ENCODE peak calls at places on chromosomes 4 and X, in ten cellular contexts. K is breast epithelium, Z is HCT116, C is transverse colon, V is Panc1, T is spleen, Q is GM23338, U is SK-N-SH, F is esophagus muscularis mucosa, B is stomach. P is an unnamed sample.

GRCh38 chr4:114320126-114320525 is 278.5 kb upstream of the UGT8 start:
- DNase-seq in K (no peak), Z (no peak), C (no peak), V (no peak), T (no peak), Q (no peak), U (no peak), F (no peak), B (no peak), P (no peak)

GRCh38 chrX:123860983-123861382 is 1.1 kb downstream of the XIAP start:
- DNase-seq in K (no peak), Z (no peak), C (no peak), V (no peak), T (no peak), Q (no peak), U (no peak), F (no peak), B (no peak), P (no peak)

GRCh38 chrX:122517781-122518180 is 666.3 kb upstream of the GRIA3 start:
- DNase-seq in K (no peak), Z (no peak), C (no peak), V (no peak), T (no peak), Q (no peak), U (no peak), F (no peak), B (no peak), P (no peak)

GRCh38 chrX:103817502-103817901 is 14.6 kb downstream of the RAB9B start:
- DNase-seq in K (no peak), Z (peak), C (no peak), V (peak), T (no peak), Q (peak), U (peak), F (no peak), B (no peak), P (no peak)

GRCh38 chrX:2962346-2962745 is 33.2 kb upstream of the ARSD start:
- DNase-seq in K (no peak), Z (no peak), C (peak), V (no peak), T (peak), Q (no peak), U (no peak), F (no peak), B (no peak), P (no peak)

GRCh38 chr4:175459571-175459970 is 352.5 kb downstream of the GPM6A start:
- DNase-seq in K (no peak), Z (no peak), C (no peak), V (no peak), T (no peak), Q (no peak), U (no peak), F (no peak), B (no peak), P (no peak)

GRCh38 chrX:8913665-8914409 is 112.7 kb upstream of the FAM9A start:
- DNase-seq in K (peak), Z (no peak), C (peak), V (no peak), T (no peak), Q (no peak), U (no peak), F (no peak), B (no peak), P (no peak)

GRCh38 chrX:74510401-74510800 is 89.1 kb downstream of the SLC16A2 start:
- DNase-seq in K (no peak), Z (no peak), C (no peak), V (no peak), T (no peak), Q (no peak), U (no peak), F (no peak), B (no peak), P (no peak)

GRCh38 chr4:107497054-107497453 is 223.0 kb downstream of the PAPSS1 start:
- DNase-seq in K (no peak), Z (no peak), C (no peak), V (no peak), T (no peak), Q (no peak), U (no peak), F (no peak), B (no peak), P (no peak)

GRCh38 chr4:92304073-92304472 is 307 bp downstream of the GRID2 start:
- DNase-seq in K (no peak), Z (no peak), C (no peak), V (no peak), T (no peak), Q (peak), U (peak), F (no peak), B (no peak), P (no peak)

GRCh38 chr4:92304636-92305035 is 870 bp downstream of the GRID2 start:
- DNase-seq in K (no peak), Z (no peak), C (no peak), V (no peak), T (no peak), Q (peak), U (peak), F (no peak), B (no peak), P (no peak)

GRCh38 chr4:92305148-92305877 is 1.5 kb downstream of the GRID2 start:
- DNase-seq in K (no peak), Z (peak), C (no peak), V (no peak), T (no peak), Q (peak), U (peak), F (peak), B (peak), P (peak)

GRCh38 chr4:92305878-92306520 is 2.2 kb downstream of the GRID2 start:
- DNase-seq in K (no peak), Z (no peak), C (no peak), V (no peak), T (no peak), Q (peak), U (peak), F (no peak), B (no peak), P (no peak)

DNA sequence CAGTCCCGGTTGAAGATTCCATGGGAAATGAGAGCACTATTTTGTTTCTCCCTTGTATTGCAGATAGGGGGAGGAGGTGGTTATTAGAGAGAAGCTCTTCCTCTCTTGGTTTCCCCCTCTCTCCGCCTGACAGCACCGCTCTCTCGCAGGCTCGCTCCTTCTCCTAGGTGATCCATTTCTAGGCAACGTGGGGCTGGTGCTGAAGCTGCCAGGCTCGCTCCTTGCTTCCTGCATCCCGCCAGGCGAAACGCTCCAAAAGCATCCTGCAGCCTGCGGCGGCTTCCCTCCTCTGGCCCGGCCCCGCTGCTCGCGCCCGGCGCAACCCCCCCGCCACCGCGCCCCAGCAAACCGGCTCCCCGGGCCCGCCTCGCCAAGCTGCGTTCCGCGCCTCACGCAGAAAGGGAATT is at the start of gene GRID2:
- DNase-seq in K (no peak), Z (peak), C (no peak), V (no peak), T (no peak), Q (peak), U (peak), F (no peak), B (no peak), P (no peak)
- TF ChIP-seq POLR2AphosphoS5 in K (no peak), Z (no peak), C (no peak), V (no peak), T (no peak), Q (peak), U (no peak), F (no peak), B (no peak), P (no peak)

GRCh38 chr4:10108391-10108790 is 8.2 kb downstream of the WDR1 start:
- DNase-seq in K (no peak), Z (no peak), C (no peak), V (no peak), T (no peak), Q (no peak), U (no peak), F (no peak), B (no peak), P (no peak)

GRCh38 chr4:10105920-10106319 is 10.7 kb downstream of the WDR1 start:
- DNase-seq in K (no peak), Z (no peak), C (no peak), V (no peak), T (no peak), Q (no peak), U (no peak), F (no peak), B (no peak), P (no peak)

GRCh38 chr4:10106421-10107039 is 10.1 kb downstream of the WDR1 start:
- DNase-seq in K (peak), Z (peak), C (peak), V (peak), T (no peak), Q (no peak), U (peak), F (peak), B (peak), P (peak)

GRCh38 chr4:10108818-10109783 is 7.5 kb downstream of the WDR1 start:
- DNase-seq in K (no peak), Z (no peak), C (peak), V (no peak), T (no peak), Q (no peak), U (no peak), F (no peak), B (no peak), P (no peak)

DNA sequence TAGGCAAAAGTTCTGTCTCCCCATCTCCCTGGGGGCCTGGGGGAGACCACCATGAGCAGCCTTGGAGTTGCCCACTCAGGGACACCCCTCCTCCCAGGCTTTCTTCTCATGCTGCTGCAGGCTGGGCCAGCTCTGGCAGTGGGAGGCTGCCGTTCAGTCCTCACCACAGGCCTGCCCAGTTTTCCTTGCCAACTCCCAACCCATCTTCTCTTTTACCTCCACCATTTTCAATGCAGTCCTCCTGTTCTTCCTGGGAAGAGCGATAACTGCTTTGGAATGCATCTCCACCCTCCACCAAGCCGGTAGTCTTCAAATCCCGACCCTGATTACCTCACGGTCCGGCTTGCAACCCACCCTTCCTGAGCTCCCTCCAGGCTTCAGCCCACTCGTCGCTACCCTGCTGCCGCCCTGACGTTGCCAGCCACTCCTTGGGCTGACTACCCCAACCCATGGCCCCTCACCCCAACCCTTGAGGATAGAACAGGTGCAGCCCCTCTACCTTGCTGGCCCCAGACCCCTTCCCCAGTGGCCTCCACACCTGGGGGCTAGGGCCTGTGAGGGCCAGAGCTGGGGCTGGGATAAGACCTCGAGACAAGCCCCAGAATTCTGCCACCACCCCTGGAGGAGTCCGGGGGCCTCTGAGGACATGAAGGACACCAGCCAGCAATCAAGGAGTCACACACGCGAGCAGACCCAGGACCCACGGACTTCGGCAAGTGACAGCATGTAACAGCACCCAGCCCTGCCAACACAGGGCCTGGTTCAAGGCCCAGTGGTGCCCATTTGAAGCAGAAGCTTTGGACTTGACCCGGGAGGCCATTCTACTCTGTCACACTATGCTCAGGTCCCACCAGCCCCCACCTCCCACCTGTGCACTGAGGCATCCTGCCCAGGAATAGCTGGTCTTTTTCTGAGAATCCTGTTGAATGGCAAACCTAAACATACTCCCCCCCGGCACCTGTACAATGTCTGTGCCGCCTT is 9.2 kb downstream of the WDR1 start:
- DNase-seq in K (no peak), Z (no peak), C (no peak), V (no peak), T (no peak), Q (no peak), U (no peak), F (no peak), B (no peak), P (no peak)
- TF ChIP-seq POLR2AphosphoS5 in K (no peak), Z (no peak), C (no peak), V (no peak), T (no peak), Q (no peak), U (no peak), F (no peak), B (no peak), P (peak)

DNA sequence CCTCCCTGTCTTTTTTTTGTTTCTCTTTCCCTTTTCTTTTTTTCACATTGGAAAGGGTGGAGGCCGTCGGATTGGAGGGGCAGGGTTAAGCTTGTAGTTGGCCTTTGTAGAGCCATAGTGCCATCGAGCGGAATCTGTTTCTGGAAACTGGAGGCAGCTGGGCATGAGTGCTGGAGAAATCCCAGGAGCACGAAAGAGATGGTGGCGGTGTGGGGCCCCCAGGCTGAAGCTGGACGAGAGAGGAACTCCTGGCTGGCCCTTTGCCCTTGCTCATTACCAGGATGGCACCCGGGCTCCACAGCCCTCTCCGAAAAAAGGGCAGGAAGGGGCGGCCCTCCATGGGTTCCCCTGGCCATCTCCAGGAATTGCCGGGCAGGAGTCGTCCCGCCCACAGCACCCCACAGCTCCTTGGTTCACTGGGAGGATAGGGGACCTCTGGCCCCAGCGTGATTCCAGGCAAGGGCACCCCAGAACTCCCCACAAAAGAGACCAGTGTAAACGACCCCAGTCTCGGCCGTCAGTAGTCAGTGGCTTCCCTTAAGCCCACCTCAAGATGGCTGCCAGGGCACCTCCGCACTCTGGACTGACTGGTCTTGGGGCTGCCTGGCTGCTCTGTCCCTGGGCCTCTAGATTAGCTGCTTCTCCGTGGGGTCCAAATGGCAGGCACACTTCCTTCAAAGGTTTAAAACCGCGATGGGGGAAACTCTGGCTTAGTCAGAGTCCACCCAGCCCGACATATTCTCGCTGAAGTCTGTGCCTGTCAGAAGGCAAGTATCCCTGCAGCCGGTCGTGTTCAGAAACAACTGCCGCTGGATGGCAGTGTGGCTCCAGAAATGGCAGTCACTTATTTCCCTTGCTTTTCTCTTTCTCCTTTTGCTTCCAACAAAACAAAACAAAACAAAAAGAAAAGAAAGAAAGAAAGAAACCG is 74.1 kb downstream of the NBDY start:
- DNase-seq in K (peak), Z (no peak), C (peak), V (peak), T (peak), Q (peak), U (peak), F (no peak), B (peak), P (no peak)
- TF ChIP-seq POLR2AphosphoS5 in K (no peak), Z (no peak), C (no peak), V (no peak), T (no peak), Q (no peak), U (no peak), F (no peak), B (no peak), P (no peak)

GRCh38 chrX:150303386-150304097 is 59.6 kb upstream of the MAMLD1 start:
- DNase-seq in K (no peak), Z (no peak), C (no peak), V (no peak), T (no peak), Q (no peak), U (no peak), F (no peak), B (no peak), P (no peak)
- TF ChIP-seq POLR2AphosphoS5 in K (no peak), Z (no peak), C (no peak), V (no peak), T (no peak), Q (no peak), U (no peak), F (no peak), B (no peak), P (no peak)

DNA sequence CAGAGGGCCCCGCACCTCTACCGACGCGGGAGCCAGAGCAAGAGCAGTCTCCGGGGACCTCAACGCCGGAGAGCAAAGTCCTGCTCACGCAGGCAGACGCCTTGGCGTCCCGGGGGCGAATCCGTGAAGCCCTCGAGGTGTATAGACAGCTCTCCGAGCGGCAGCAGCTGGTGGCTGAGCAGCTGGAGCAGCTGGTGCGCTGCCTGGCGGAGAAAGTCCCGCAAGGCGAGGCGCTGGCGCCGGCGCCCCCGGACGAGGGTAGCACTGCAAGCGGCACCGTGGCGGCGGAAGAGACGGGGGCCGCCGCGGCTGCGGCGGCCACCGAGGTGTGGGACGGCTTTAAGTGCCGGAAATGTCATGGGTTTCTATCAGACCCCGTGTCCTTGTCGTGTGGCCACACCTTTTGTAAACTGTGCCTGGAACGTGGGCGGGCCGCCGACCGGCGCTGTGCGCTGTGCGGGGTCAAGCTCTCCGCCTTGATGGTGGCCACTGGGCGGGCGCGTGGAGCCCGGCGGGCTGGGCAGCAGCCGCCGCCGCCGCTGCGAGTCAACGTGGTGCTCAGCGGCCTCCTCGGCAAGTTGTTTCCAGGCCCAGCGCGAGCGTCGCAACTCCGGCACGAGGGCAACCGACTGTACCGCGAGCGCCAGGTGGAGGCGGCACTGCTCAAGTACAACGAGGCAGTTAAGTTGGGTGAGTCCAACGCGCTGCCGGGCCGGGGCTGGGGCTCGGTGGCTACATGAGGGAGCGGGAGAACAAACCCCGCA is 672 bp downstream of the LONRF3 start:
- DNase-seq in K (no peak), Z (no peak), C (peak), V (no peak), T (peak), Q (peak), U (peak), F (peak), B (peak), P (no peak)
- TF ChIP-seq POLR2AphosphoS5 in K (no peak), Z (no peak), C (peak), V (no peak), T (no peak), Q (no peak), U (no peak), F (no peak), B (no peak), P (no peak)

GRCh38 chr4:76003015-76003414 is 4.3 kb downstream of the CXCL9 start:
- DNase-seq in K (no peak), Z (no peak), C (no peak), V (no peak), T (no peak), Q (no peak), U (no peak), F (no peak), B (no peak), P (no peak)
- TF ChIP-seq POLR2AphosphoS5 in K (no peak), Z (no peak), C (no peak), V (no peak), T (no peak), Q (no peak), U (no peak), F (no peak), B (no peak), P (no peak)

GRCh38 chr4:123673971-123674370 is 277.4 kb downstream of the SPRY1 start:
- DNase-seq in K (no peak), Z (no peak), C (no peak), V (no peak), T (no peak), Q (no peak), U (no peak), F (no peak), B (no peak), P (no peak)

GRCh38 chr4:123671633-123672404 is 275.2 kb downstream of the SPRY1 start:
- DNase-seq in K (no peak), Z (no peak), C (no peak), V (no peak), T (no peak), Q (no peak), U (no peak), F (no peak), B (no peak), P (peak)

GRCh38 chr4:123674752-123675151 is 278.2 kb downstream of the SPRY1 start:
- DNase-seq in K (no peak), Z (no peak), C (no peak), V (no peak), T (no peak), Q (no peak), U (no peak), F (no peak), B (no peak), P (no peak)

GRCh38 chr4:123676550-123677229 is 280.1 kb downstream of the SPRY1 start:
- DNase-seq in K (no peak), Z (no peak), C (no peak), V (no peak), T (no peak), Q (peak), U (no peak), F (no peak), B (peak), P (no peak)

DNA sequence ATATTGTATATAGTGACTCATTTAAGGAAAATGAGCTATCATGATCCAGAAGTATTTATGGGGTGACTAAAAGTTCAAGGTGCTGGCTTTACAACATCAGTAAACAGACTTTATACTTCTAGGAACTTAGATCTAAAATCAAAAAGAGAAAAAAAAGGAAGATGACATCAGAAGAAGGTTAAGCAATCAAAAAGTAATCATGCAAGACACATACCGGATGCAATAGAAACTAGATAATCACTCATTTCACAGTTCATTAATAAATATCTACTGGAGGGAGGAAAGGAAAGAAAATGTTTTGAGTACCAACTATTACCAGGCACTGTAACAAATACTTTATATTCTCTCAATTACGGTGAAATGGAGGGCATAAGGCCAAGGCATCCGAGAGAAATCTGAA is 276.4 kb downstream of the SPRY1 start:
- DNase-seq in K (no peak), Z (no peak), C (no peak), V (no peak), T (no peak), Q (no peak), U (no peak), F (no peak), B (no peak), P (no peak)
- TF ChIP-seq POLR2AphosphoS5 in K (no peak), Z (no peak), C (no peak), V (no peak), T (no peak), Q (no peak), U (no peak), F (no peak), B (no peak), P (no peak)

GRCh38 chr4:184474261-184475095 is at the start of gene IRF2:
- DNase-seq in K (peak), Z (peak), C (peak), V (peak), T (peak), Q (peak), U (peak), F (peak), B (peak), P (peak)
- TF ChIP-seq POLR2AphosphoS5 in K (peak), Z (peak), C (peak), V (peak), T (peak), Q (peak), U (peak), F (peak), B (peak), P (peak)

P was measured in GM12891.